ENCODE peak calls at places on chromosome 19, in seven cellular contexts. One of them, this sample, is unnamed.

GRCh38 chr19:22735911-22736645 is 47.9 kb downstream of the ZNF99 start:
- DNase-seq in tibial nerve: no peak
- DNase-seq in uterus: peak; percentile 13
- DNase-seq in A549: no peak
- DNase-seq in ovary: no peak
- DNase-seq in esophagus muscularis mucosa: peak; percentile 80
- DNase-seq in esophagus squamous epithelium: no peak
- DNase-seq in this sample: no peak

GRCh38 chr19:34345934-34346333 is 19.1 kb upstream of the GPI start:
- DNase-seq in tibial nerve: peak; percentile 55
- DNase-seq in uterus: no peak
- DNase-seq in A549: peak; percentile 91
- DNase-seq in ovary: no peak
- DNase-seq in esophagus muscularis mucosa: no peak
- DNase-seq in esophagus squamous epithelium: no peak
- DNase-seq in this sample: peak; percentile 84

GRCh38 chr19:20503536-20503935 is 62.0 kb downstream of the ZNF737 start:
- DNase-seq in tibial nerve: no peak
- DNase-seq in uterus: peak; percentile 35
- DNase-seq in A549: no peak
- DNase-seq in ovary: no peak
- DNase-seq in esophagus muscularis mucosa: no peak
- DNase-seq in esophagus squamous epithelium: no peak
- DNase-seq in this sample: no peak

GRCh38 chr19:16369664-16370576 is 45.3 kb downstream of the KLF2 start:
- DNase-seq in tibial nerve: no peak
- DNase-seq in uterus: no peak
- DNase-seq in A549: no peak
- DNase-seq in ovary: no peak
- DNase-seq in esophagus muscularis mucosa: no peak
- DNase-seq in esophagus squamous epithelium: no peak
- DNase-seq in this sample: no peak

GRCh38 chr19:12995596-12996541 is 594 bp downstream of the NFIX start:
- DNase-seq in tibial nerve: peak; percentile 24
- DNase-seq in uterus: peak; percentile 59
- DNase-seq in A549: no peak
- DNase-seq in ovary: peak; percentile 71
- DNase-seq in esophagus muscularis mucosa: no peak
- DNase-seq in esophagus squamous epithelium: no peak
- DNase-seq in this sample: no peak

GRCh38 chr19:33273881-33274662 is 28.3 kb downstream of the CEBPA start:
- DNase-seq in tibial nerve: peak; percentile 61
- DNase-seq in uterus: peak; percentile 42
- DNase-seq in A549: no peak
- DNase-seq in ovary: no peak
- DNase-seq in esophagus muscularis mucosa: no peak
- DNase-seq in esophagus squamous epithelium: no peak
- DNase-seq in this sample: peak; percentile 66

GRCh38 chr19:4976412-4977298 is 7.7 kb downstream of the KDM4B start:
- DNase-seq in tibial nerve: peak; percentile 85
- DNase-seq in uterus: peak; percentile 95
- DNase-seq in A549: peak; percentile 62
- DNase-seq in ovary: peak; percentile 82
- DNase-seq in esophagus muscularis mucosa: peak; percentile 94
- DNase-seq in esophagus squamous epithelium: peak; percentile 38
- DNase-seq in this sample: peak; percentile 39

GRCh38 chr19:32881766-32882165 is 12.2 kb upstream of the SLC7A9 start:
- DNase-seq in tibial nerve: no peak
- DNase-seq in uterus: no peak
- DNase-seq in A549: no peak
- DNase-seq in ovary: no peak
- DNase-seq in esophagus muscularis mucosa: no peak
- DNase-seq in esophagus squamous epithelium: no peak
- DNase-seq in this sample: no peak

GRCh38 chr19:46357846-46358583 is 11.1 kb downstream of the PPP5C start:
- DNase-seq in tibial nerve: no peak
- DNase-seq in uterus: no peak
- DNase-seq in A549: no peak
- DNase-seq in ovary: no peak
- DNase-seq in esophagus muscularis mucosa: no peak
- DNase-seq in esophagus squamous epithelium: no peak
- DNase-seq in this sample: no peak

GRCh38 chr19:30649934-30650614 is 277.9 kb downstream of the ZNF536 start:
- DNase-seq in tibial nerve: peak; percentile 40
- DNase-seq in uterus: no peak
- DNase-seq in A549: peak; percentile 87
- DNase-seq in ovary: no peak
- DNase-seq in esophagus muscularis mucosa: no peak
- DNase-seq in esophagus squamous epithelium: no peak
- DNase-seq in this sample: no peak

GRCh38 chr19:14940266-14940665 is 1.0 kb upstream of the OR7C2 start:
- DNase-seq in tibial nerve: no peak
- DNase-seq in uterus: no peak
- DNase-seq in A549: no peak
- DNase-seq in ovary: no peak
- DNase-seq in esophagus muscularis mucosa: no peak
- DNase-seq in esophagus squamous epithelium: no peak
- DNase-seq in this sample: no peak

GRCh38 chr19:16472992-16473391 is 1.2 kb upstream of the EPS15L1 start:
- DNase-seq in tibial nerve: no peak
- DNase-seq in uterus: no peak
- DNase-seq in A549: no peak
- DNase-seq in ovary: no peak
- DNase-seq in esophagus muscularis mucosa: no peak
- DNase-seq in esophagus squamous epithelium: no peak
- DNase-seq in this sample: no peak

GRCh38 chr19:46841458-46842083 is 9.1 kb downstream of the AP2S1 start:
- DNase-seq in tibial nerve: peak; percentile 49
- DNase-seq in uterus: peak; percentile 58
- DNase-seq in A549: no peak
- DNase-seq in ovary: peak; percentile 55
- DNase-seq in esophagus muscularis mucosa: no peak
- DNase-seq in esophagus squamous epithelium: no peak
- DNase-seq in this sample: peak; percentile 66

GRCh38 chr19:29671393-29672076 is 6.3 kb downstream of the PLEKHF1 start:
- DNase-seq in tibial nerve: no peak
- DNase-seq in uterus: peak; percentile 57
- DNase-seq in A549: no peak
- DNase-seq in ovary: no peak
- DNase-seq in esophagus muscularis mucosa: no peak
- DNase-seq in esophagus squamous epithelium: peak; percentile 50
- DNase-seq in this sample: peak; percentile 94

GRCh38 chr19:32480321-32480720 is 74.8 kb downstream of the DPY19L3 start:
- DNase-seq in tibial nerve: no peak
- DNase-seq in uterus: no peak
- DNase-seq in A549: no peak
- DNase-seq in ovary: no peak
- DNase-seq in esophagus muscularis mucosa: no peak
- DNase-seq in esophagus squamous epithelium: no peak
- DNase-seq in this sample: no peak

GRCh38 chr19:5326986-5327623 is 13.5 kb downstream of the PTPRS start:
- DNase-seq in tibial nerve: no peak
- DNase-seq in uterus: no peak
- DNase-seq in A549: no peak
- DNase-seq in ovary: no peak
- DNase-seq in esophagus muscularis mucosa: no peak
- DNase-seq in esophagus squamous epithelium: no peak
- DNase-seq in this sample: no peak

GRCh38 chr19:51090471-51090870 is 7.8 kb upstream of the KLK14 start:
- DNase-seq in tibial nerve: no peak
- DNase-seq in uterus: no peak
- DNase-seq in A549: no peak
- DNase-seq in ovary: no peak
- DNase-seq in esophagus muscularis mucosa: no peak
- DNase-seq in esophagus squamous epithelium: no peak
- DNase-seq in this sample: no peak

GRCh38 chr19:51091895-51092873 is 9.5 kb upstream of the KLK14 start:
- DNase-seq in tibial nerve: no peak
- DNase-seq in uterus: no peak
- DNase-seq in A549: no peak
- DNase-seq in ovary: no peak
- DNase-seq in esophagus muscularis mucosa: no peak
- DNase-seq in esophagus squamous epithelium: no peak
- DNase-seq in this sample: no peak

GRCh38 chr19:51093066-51093465 is 10.4 kb upstream of the KLK14 start:
- DNase-seq in tibial nerve: no peak
- DNase-seq in uterus: no peak
- DNase-seq in A549: no peak
- DNase-seq in ovary: no peak
- DNase-seq in esophagus muscularis mucosa: no peak
- DNase-seq in esophagus squamous epithelium: no peak
- DNase-seq in this sample: no peak

GRCh38 chr19:51091126-51091525 is 8.4 kb upstream of the KLK14 start:
- DNase-seq in tibial nerve: no peak
- DNase-seq in uterus: no peak
- DNase-seq in A549: no peak
- DNase-seq in ovary: no peak
- DNase-seq in esophagus muscularis mucosa: no peak
- DNase-seq in esophagus squamous epithelium: no peak
- DNase-seq in this sample: no peak

GRCh38 chr19:51089786-51090185 is 7.1 kb upstream of the KLK14 start:
- DNase-seq in tibial nerve: no peak
- DNase-seq in uterus: no peak
- DNase-seq in A549: no peak
- DNase-seq in ovary: no peak
- DNase-seq in esophagus muscularis mucosa: no peak
- DNase-seq in esophagus squamous epithelium: no peak
- DNase-seq in this sample: no peak
- H3K4me1 ChIP-seq in tibial nerve: no peaks in the 10 kb centered on the region
- H3K4me1 ChIP-seq in uterus: no peaks in the 10 kb centered on the region
- H3K4me1 ChIP-seq in A549: no peaks in the 10 kb centered on the region
- H3K4me1 ChIP-seq in ovary: peaks cover 2% of the 10 kb centered on the region
- H3K4me1 ChIP-seq in esophagus muscularis mucosa: no peaks in the 10 kb centered on the region
- H3K4me1 ChIP-seq in esophagus squamous epithelium: no peaks in the 10 kb centered on the region
- H3K4me1 ChIP-seq in this sample: no peaks in the 10 kb centered on the region

DNA sequence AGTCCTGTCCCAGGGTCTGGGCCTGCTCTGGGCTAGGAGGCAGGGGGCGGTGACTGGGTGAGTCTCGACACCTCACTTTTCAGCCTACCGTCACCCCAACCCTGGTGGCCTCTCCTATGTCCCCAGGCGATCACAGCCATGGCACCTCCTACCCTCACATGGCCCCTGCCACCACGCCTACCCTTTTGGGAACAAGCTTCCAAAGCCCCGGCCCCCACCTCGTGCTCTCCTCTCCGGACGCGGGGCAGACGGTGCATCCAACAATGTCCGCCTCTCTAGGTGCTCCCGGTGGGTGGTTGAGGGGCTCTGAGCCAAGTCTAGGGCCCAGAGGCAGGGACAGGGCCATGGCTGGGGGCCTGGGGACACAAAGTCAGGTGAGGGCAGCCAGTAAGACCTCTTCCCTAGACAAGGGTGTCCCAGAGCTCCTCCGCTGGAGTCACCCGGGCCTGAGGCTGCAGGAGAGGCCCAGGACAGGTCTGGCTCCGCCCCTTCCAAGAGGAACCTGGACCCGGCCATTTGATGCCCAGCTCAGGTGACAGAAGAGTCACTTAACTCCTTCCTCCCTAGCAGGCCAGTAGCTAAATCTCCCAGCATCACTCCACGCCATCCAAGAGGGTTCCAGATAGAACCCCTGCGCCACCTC is at the start of gene SYNE4:
- DNase-seq in tibial nerve: no peak
- DNase-seq in uterus: no peak
- DNase-seq in A549: no peak
- DNase-seq in ovary: no peak
- DNase-seq in esophagus muscularis mucosa: no peak
- DNase-seq in esophagus squamous epithelium: no peak
- DNase-seq in this sample: no peak
- H3K27ac ChIP-seq in tibial nerve: peak within 1 kb of the TSS; percentile 39
- H3K27ac ChIP-seq in uterus: peak within 1 kb of the TSS; percentile 67
- H3K27ac ChIP-seq in A549: peak within 1 kb of the TSS; percentile 87
- H3K27ac ChIP-seq in ovary: peak within 1 kb of the TSS; percentile 50
- H3K27ac ChIP-seq in esophagus muscularis mucosa: peak within 1 kb of the TSS; percentile 77
- H3K27ac ChIP-seq in esophagus squamous epithelium: peak within 1 kb of the TSS; percentile 77
- H3K27ac ChIP-seq in this sample: peak within 1 kb of the TSS; percentile 44

GRCh38 chr19:6412111-6412999 is 12.3 kb downstream of the KHSRP start:
- DNase-seq in tibial nerve: no peak
- DNase-seq in uterus: peak; percentile 53
- DNase-seq in A549: no peak
- DNase-seq in ovary: peak; percentile 60
- DNase-seq in esophagus muscularis mucosa: no peak
- DNase-seq in esophagus squamous epithelium: no peak
- DNase-seq in this sample: peak; percentile 80
- TF ChIP-seq POLR2A in tibial nerve: no peak
- TF ChIP-seq POLR2A in uterus: no peak
- TF ChIP-seq POLR2A in A549: no peak
- TF ChIP-seq POLR2A in ovary: no peak
- TF ChIP-seq POLR2A in esophagus muscularis mucosa: no peak
- TF ChIP-seq POLR2A in esophagus squamous epithelium: no peak
- TF ChIP-seq POLR2A in this sample: no peak

GRCh38 chr19:49497790-49498106 is 1.5 kb downstream of the RPS11 start:
- DNase-seq in tibial nerve: no peak
- DNase-seq in uterus: no peak
- DNase-seq in A549: no peak
- DNase-seq in ovary: peak; percentile 54
- DNase-seq in esophagus muscularis mucosa: no peak
- DNase-seq in esophagus squamous epithelium: no peak
- DNase-seq in this sample: no peak

GRCh38 chr19:49496574-49497008 is 357 bp downstream of the RPS11 start:
- DNase-seq in tibial nerve: no peak
- DNase-seq in uterus: no peak
- DNase-seq in A549: no peak
- DNase-seq in ovary: no peak
- DNase-seq in esophagus muscularis mucosa: no peak
- DNase-seq in esophagus squamous epithelium: no peak
- DNase-seq in this sample: no peak

GRCh38 chr19:49498475-49498874 is 2.2 kb downstream of the RPS11 start:
- DNase-seq in tibial nerve: no peak
- DNase-seq in uterus: no peak
- DNase-seq in A549: no peak
- DNase-seq in ovary: no peak
- DNase-seq in esophagus muscularis mucosa: no peak
- DNase-seq in esophagus squamous epithelium: no peak
- DNase-seq in this sample: no peak

GRCh38 chr19:49497047-49497789 is 984 bp downstream of the RPS11 start:
- DNase-seq in tibial nerve: peak; percentile 64
- DNase-seq in uterus: no peak
- DNase-seq in A549: peak; percentile 77
- DNase-seq in ovary: no peak
- DNase-seq in esophagus muscularis mucosa: no peak
- DNase-seq in esophagus squamous epithelium: no peak
- DNase-seq in this sample: peak; percentile 92

DNA sequence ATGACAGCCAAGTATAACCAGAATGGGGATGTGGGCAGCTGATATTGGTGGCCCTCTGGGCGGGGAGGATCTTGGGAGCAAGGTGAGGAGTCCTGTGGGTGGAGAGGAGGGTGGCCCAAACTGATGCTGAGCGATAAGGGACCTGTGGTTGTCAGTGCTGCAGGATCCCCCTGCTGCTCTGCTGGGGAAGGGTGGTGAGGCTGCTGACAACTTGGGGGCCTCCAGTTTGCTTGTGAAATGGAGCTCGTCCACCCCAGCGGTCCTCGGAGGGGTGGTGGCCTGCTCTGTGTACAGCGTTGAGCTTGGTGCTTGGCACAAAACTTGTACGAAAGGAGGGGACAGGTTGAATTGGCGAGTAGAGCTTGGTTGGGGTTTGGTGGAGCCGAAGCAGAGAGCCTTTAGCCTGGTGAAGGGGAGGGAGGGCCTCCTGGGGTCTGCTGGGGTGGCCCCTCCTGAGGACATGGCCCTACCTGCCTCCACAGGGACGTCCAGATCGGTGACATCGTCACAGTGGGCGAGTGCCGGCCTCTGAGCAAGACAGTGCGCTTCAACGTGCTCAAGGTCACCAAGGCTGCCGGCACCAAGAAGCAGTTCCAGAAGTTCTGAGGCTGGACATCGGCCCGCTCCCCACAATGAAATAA is 2.9 kb downstream of the RPS11 start:
- DNase-seq in tibial nerve: no peak
- DNase-seq in uterus: no peak
- DNase-seq in A549: no peak
- DNase-seq in ovary: no peak
- DNase-seq in esophagus muscularis mucosa: no peak
- DNase-seq in esophagus squamous epithelium: no peak
- DNase-seq in this sample: no peak
- H3K4me1 ChIP-seq in tibial nerve: peaks cover 68% of the 10 kb centered on the region
- H3K4me1 ChIP-seq in uterus: peaks cover 14% of the 10 kb centered on the region
- H3K4me1 ChIP-seq in A549: peaks cover 34% of the 10 kb centered on the region
- H3K4me1 ChIP-seq in ovary: peaks cover 8% of the 10 kb centered on the region
- H3K4me1 ChIP-seq in esophagus muscularis mucosa: peaks cover 35% of the 10 kb centered on the region
- H3K4me1 ChIP-seq in esophagus squamous epithelium: peaks cover 39% of the 10 kb centered on the region
- H3K4me1 ChIP-seq in this sample: peaks cover 24% of the 10 kb centered on the region

This sample was measured in Peyer's patch.